ENCODE peak calls at places on chromosomes 4 and X, in five cellular contexts. G, N, J, B and U are unnamed samples.

GRCh38 chr4:153564630-153565525 is 98.7 kb downstream of the TMEM131L start:
- DNase-seq in N (no peak), J (no peak), B (peak), G (peak), U (no peak)

GRCh38 chrX:22627576-22627975 is 354.9 kb downstream of the CBLL2 start:
- DNase-seq in B (no peak), N (no peak), G (no peak), J (no peak), U (no peak)

GRCh38 chrX:30280428-30280827 is 28.8 kb downstream of the NR0B1 start:
- DNase-seq in N (no peak), G (no peak), B (no peak), J (no peak), U (no peak)

GRCh38 chr4:1192493-1193205 is 20.3 kb upstream of the SPON2 start:
- DNase-seq in J (no peak), G (no peak), B (no peak), N (no peak), U (no peak)

GRCh38 chrX:115624916-115625315 is 63.9 kb downstream of the PLS3 start:
- DNase-seq in N (no peak), J (no peak), B (peak), G (no peak), U (peak)

GRCh38 chr4:181416966-181417365 is 826.2 kb upstream of the TENM3 start:
- DNase-seq in N (no peak), J (no peak), B (no peak), G (no peak), U (no peak)

GRCh38 chrX:24676403-24677024 is 17.2 kb upstream of the POLA1 start:
- DNase-seq in N (no peak), B (peak), J (peak), G (peak), U (no peak)

GRCh38 chr4:7510066-7510465 is 75.3 kb upstream of the PSAPL1 start:
- DNase-seq in G (no peak), N (no peak), B (no peak), J (no peak), U (no peak)

GRCh38 chr4:173410106-173410505 is 11.2 kb upstream of the SCRG1 start:
- DNase-seq in N (no peak), J (no peak), G (no peak), B (no peak), U (no peak)

GRCh38 chr4:96912731-96913130 is 1072.8 kb downstream of the PDHA2 start:
- DNase-seq in B (no peak), G (no peak), J (no peak), N (no peak), U (no peak)

GRCh38 chr4:54232151-54232688 is 3.1 kb downstream of the PDGFRA start:
- DNase-seq in G (no peak), B (peak), N (no peak), J (peak), U (no peak)

GRCh38 chr4:54233128-54233696 is 4.1 kb downstream of the PDGFRA start:
- DNase-seq in B (peak), G (peak), N (peak), J (peak), U (peak)

GRCh38 chr4:54230479-54231418 is 1.7 kb downstream of the PDGFRA start:
- DNase-seq in B (peak), J (peak), N (no peak), G (no peak), U (no peak)

GRCh38 chr4:54229631-54230478 is 762 bp downstream of the PDGFRA start:
- DNase-seq in J (peak), N (no peak), G (no peak), B (peak), U (no peak)

GRCh38 chr4:54231419-54232150 is 2.5 kb downstream of the PDGFRA start:
- DNase-seq in J (peak), B (peak), N (no peak), G (no peak), U (no peak)
- TF ChIP-seq EZH2 in J (peak), B (no peak), N (no peak), G (no peak), U (no peak)

DNA sequence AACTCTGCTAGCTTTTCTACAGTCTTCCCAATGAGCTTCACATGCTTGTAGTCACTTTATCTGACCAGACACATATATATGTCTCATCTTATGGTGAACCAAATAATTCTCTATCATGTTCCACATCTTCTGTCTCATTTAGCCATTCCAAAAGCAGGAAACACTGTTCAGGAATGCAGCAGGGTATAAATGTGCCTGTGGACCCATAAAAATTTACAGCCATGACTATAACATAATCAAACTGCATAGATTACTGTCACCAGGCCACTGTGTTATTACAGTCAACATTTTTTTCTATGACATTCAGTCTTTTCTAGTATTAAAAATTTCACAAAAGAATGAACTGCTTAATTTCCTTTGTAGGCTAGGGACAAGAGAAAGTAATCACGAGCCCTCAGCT is 170.0 kb upstream of the NPY2R start:
- DNase-seq in N (no peak), J (no peak), G (no peak), B (no peak), U (no peak)
- TF ChIP-seq EZH2 in N (no peak), J (no peak), G (no peak), B (no peak), U (no peak)

GRCh38 chr4:139935911-139936310 is 218.1 kb downstream of the MAML3 start:
- DNase-seq in G (no peak), N (no peak), J (no peak), B (no peak), U (no peak)
- TF ChIP-seq EZH2 in G (no peak), N (no peak), J (no peak), B (no peak), U (no peak)

GRCh38 chr4:4866124-4866832 is 6.8 kb downstream of the MSX1 start:
- DNase-seq in N (no peak), G (no peak), B (no peak), J (peak), U (no peak)

GRCh38 chr4:4864940-4865704 is 5.7 kb downstream of the MSX1 start:
- DNase-seq in N (no peak), G (no peak), B (no peak), J (peak), U (no peak)

GRCh38 chr4:4866833-4867744 is 7.6 kb downstream of the MSX1 start:
- DNase-seq in G (no peak), B (no peak), N (no peak), J (peak), U (no peak)

GRCh38 chr4:4865705-4866123 is 6.2 kb downstream of the MSX1 start:
- DNase-seq in J (peak), B (no peak), N (no peak), G (no peak), U (no peak)

GRCh38 chr4:4864443-4864939 is 5.0 kb downstream of the MSX1 start:
- DNase-seq in N (no peak), G (no peak), J (no peak), B (no peak), U (no peak)
- TF ChIP-seq EZH2 in N (no peak), G (no peak), J (peak), B (no peak), U (peak)

GRCh38 chr4:4860803-4861591 is 1.5 kb downstream of the MSX1 start:
- DNase-seq in N (no peak), J (peak), B (peak), G (no peak), U (no peak)

GRCh38 chr4:4860381-4860802 is 927 bp downstream of the MSX1 start:
- DNase-seq in G (no peak), N (peak), J (no peak), B (no peak), U (no peak)

GRCh38 chr4:4859799-4860380 is 425 bp downstream of the MSX1 start:
- DNase-seq in G (no peak), J (peak), B (peak), N (peak), U (no peak)

GRCh38 chr4:4861592-4862551 is 2.4 kb downstream of the MSX1 start:
- DNase-seq in B (no peak), N (no peak), J (no peak), G (no peak), U (no peak)

GRCh38 chr4:4862665-4863482 is 3.4 kb downstream of the MSX1 start:
- DNase-seq in N (no peak), J (peak), B (no peak), G (no peak), U (no peak)
- TF ChIP-seq EZH2 in N (no peak), J (peak), B (no peak), G (no peak), U (peak)

DNA sequence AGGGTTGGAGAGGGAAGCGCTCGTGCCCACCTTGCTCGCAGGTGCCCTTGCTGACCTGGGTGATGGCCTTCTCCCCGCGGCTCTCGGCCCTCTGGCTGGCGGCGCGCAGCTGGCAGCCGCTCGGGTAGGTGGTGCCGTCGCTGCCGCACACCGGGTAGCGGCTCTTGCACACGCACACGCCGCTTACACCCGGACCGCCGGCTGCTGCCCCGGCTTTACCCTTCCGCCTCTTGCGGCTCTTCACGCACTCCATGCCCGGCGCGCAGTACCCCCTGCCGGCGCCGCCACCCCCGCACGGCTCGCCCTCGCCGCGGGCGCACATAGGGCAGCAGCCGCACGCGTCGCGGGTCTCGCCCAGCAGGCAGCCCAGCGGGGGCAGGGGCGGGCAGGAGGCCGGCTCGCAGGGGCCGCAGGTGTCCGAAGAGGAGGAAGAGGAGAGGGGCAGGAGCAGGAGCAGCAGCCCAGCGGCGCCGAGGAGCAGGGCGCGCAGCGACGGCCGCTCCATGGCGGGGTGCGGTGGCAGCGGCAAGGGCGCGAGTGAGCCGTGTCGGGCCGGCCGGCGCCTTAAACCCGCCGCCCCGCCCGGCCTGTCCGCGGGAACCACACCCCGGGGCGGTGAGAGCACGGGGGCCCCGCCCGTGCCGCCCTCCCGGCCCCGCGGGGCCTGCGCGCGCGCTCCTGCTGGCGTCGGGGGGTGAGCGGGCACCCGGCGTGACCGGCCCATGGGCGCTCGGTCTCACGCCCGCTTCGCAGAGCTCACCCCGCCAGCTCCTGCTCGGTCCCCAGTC is at the start of gene IGFBP7:
- DNase-seq in B (peak), N (peak), J (peak), G (no peak), U (peak)
- TF ChIP-seq EZH2 in B (no peak), N (no peak), J (peak), G (no peak), U (no peak)

GRCh38 chrX:40103565-40104323 is 6.0 kb upstream of the BCOR start:
- DNase-seq in G (no peak), J (no peak), N (no peak), B (no peak), U (no peak)
- TF ChIP-seq EZH2 in G (no peak), J (peak), N (no peak), B (no peak), U (no peak)